ENCODE peak calls at places on chromosomes 6 and 20, in four cellular contexts. J is hepatocyte, I is Calu3, S is transverse colon. N is an unnamed sample.

GRCh38 chr6:104702126-104702841 is 157.4 kb downstream of the HACE1 start:
- DNase-seq in I (no peak), S (no peak), J (no peak), N (no peak)

GRCh38 chr6:110404602-110405001 is 10.8 kb downstream of the DDO start:
- DNase-seq in I (no peak), S (no peak), J (peak), N (no peak)

GRCh38 chr20:57844626-57845596 is 135.1 kb upstream of the PMEPA1 start:
- DNase-seq in S (no peak), I (no peak), J (no peak), N (no peak)

GRCh38 chr6:83417880-83418663 is 12.8 kb downstream of the ME1 start:
- DNase-seq in J (peak), S (no peak), I (peak), N (no peak)

GRCh38 chr20:38167851-38168760 is 3.0 kb upstream of the TGM2 start:
- DNase-seq in I (peak), S (peak), J (peak), N (no peak)

GRCh38 chr6:148177589-148178233 is 164.9 kb upstream of the SASH1 start:
- DNase-seq in I (peak), J (peak), S (peak), N (no peak)

GRCh38 chr6:11202513-11203305 is 29.8 kb downstream of the NEDD9 start:
- DNase-seq in I (peak), J (no peak), S (no peak), N (no peak)

GRCh38 chr6:62707914-62708313 is 421.9 kb upstream of the KHDRBS2 start:
- DNase-seq in I (no peak), J (no peak), S (no peak), N (no peak)

GRCh38 chr20:48184229-48184628 is 398.9 kb upstream of the SULF2 start:
- DNase-seq in I (no peak), J (no peak), S (no peak), N (no peak)

GRCh38 chr6:128950864-128951263 is 67.9 kb downstream of the LAMA2 start:
- DNase-seq in J (no peak), I (no peak), S (no peak), N (no peak)

GRCh38 chr6:3202999-3203696 is 24.3 kb downstream of the TUBB2B start:
- DNase-seq in S (no peak), I (no peak), J (no peak), N (no peak)

GRCh38 chr6:134436281-134436815 is 118.4 kb upstream of the SGK1 start:
- DNase-seq in J (peak), S (peak), I (peak), N (no peak)

GRCh38 chr6:27662770-27663169 is 189.9 kb upstream of the ZNF184 start:
- DNase-seq in S (no peak), J (no peak), I (no peak), N (no peak)

GRCh38 chr20:34875657-34876160 is 703 bp upstream of the ACSS2 start:
- DNase-seq in S (no peak), I (no peak), J (no peak), N (no peak)

GRCh38 chr6:46410330-46410953 is 80.8 kb downstream of the RCAN2 start:
- DNase-seq in S (no peak), J (peak), I (peak), N (no peak)

GRCh38 chr6:168318090-168318489 is 1.5 kb downstream of the DACT2 start:
- DNase-seq in I (no peak), J (no peak), S (no peak), N (no peak)

GRCh38 chr6:133997267-133997666 is 44.2 kb downstream of the TBPL1 start:
- DNase-seq in I (no peak), S (no peak), J (no peak), N (no peak)

GRCh38 chr6:140897804-140898573 is 1234.7 kb upstream of the GJE1 start:
- DNase-seq in I (no peak), S (peak), J (no peak), N (no peak)

GRCh38 chr20:22341508-22341907 is 242.9 kb downstream of the FOXA2 start:
- DNase-seq in J (no peak), I (no peak), S (no peak), N (no peak)

GRCh38 chr6:53815381-53816119 is 20.7 kb downstream of the LRRC1 start:
- DNase-seq in I (no peak), S (no peak), J (no peak), N (no peak)

GRCh38 chr20:64168381-64169088 is 4.3 kb downstream of the MYT1 start:
- DNase-seq in J (no peak), I (no peak), S (no peak), N (peak)

GRCh38 chr20:58209652-58210397 is 18.6 kb downstream of the ANKRD60 start:
- DNase-seq in S (peak), J (peak), I (peak), N (peak)

GRCh38 chr6:144590540-144590939 is 305.4 kb downstream of the UTRN start:
- DNase-seq in S (no peak), J (no peak), I (no peak), N (no peak)

GRCh38 chr20:6469695-6470094 is 297.8 kb upstream of the BMP2 start:
- DNase-seq in S (no peak), J (no peak), I (no peak), N (no peak)

GRCh38 chr6:162203287-162203686 is 524.3 kb downstream of the PRKN start:
- DNase-seq in S (no peak), J (no peak), I (no peak), N (no peak)

GRCh38 chr6:106514281-106514885 is 114.9 kb downstream of the RTN4IP1 start:
- DNase-seq in S (no peak), I (peak), J (no peak), N (no peak)

GRCh38 chr6:43669050-43669921 is 18.3 kb downstream of the MRPS18A start:
- DNase-seq in I (peak), J (peak), S (no peak), N (no peak)

GRCh38 chr6:62516287-62517152 is 230.5 kb upstream of the KHDRBS2 start:
- DNase-seq in J (no peak), I (no peak), S (no peak), N (no peak)

GRCh38 chr6:138493413-138493812 is 5.9 kb downstream of the NHSL1 start:
- DNase-seq in S (no peak), J (peak), I (peak), N (no peak)

GRCh38 chr6:169937389-169938261 is 186.2 kb downstream of the ERMARD start:
- DNase-seq in I (no peak), S (no peak), J (no peak), N (no peak)

GRCh38 chr6:155473741-155474140 is 18.1 kb upstream of the NOX3 start:
- DNase-seq in I (no peak), J (no peak), S (no peak), N (no peak)

GRCh38 chr20:38355161-38356012 is 9.1 kb downstream of the LBP start:
- DNase-seq in J (no peak), I (no peak), S (no peak), N (no peak)

GRCh38 chr6:166514196-166514595 is 72.3 kb downstream of the RAMACL start:
- DNase-seq in S (no peak), I (peak), J (no peak), N (no peak)
- TF ChIP-seq CTCF in S (no peak), I (peak), J (no peak), N (no peak)

GRCh38 chr20:49325981-49326380 is 48.1 kb upstream of the ZNFX1 start:
- DNase-seq in J (no peak), S (no peak), I (no peak), N (no peak)

GRCh38 chr20:49324306-49324705 is 46.4 kb upstream of the ZNFX1 start:
- DNase-seq in I (no peak), J (no peak), S (no peak), N (no peak)

GRCh38 chr20:49320460-49320859 is 42.6 kb upstream of the ZNFX1 start:
- DNase-seq in J (peak), I (peak), S (no peak), N (no peak)

GRCh38 chr20:49319204-49319809 is 41.5 kb upstream of the ZNFX1 start:
- DNase-seq in J (no peak), S (no peak), I (no peak), N (no peak)

DNA sequence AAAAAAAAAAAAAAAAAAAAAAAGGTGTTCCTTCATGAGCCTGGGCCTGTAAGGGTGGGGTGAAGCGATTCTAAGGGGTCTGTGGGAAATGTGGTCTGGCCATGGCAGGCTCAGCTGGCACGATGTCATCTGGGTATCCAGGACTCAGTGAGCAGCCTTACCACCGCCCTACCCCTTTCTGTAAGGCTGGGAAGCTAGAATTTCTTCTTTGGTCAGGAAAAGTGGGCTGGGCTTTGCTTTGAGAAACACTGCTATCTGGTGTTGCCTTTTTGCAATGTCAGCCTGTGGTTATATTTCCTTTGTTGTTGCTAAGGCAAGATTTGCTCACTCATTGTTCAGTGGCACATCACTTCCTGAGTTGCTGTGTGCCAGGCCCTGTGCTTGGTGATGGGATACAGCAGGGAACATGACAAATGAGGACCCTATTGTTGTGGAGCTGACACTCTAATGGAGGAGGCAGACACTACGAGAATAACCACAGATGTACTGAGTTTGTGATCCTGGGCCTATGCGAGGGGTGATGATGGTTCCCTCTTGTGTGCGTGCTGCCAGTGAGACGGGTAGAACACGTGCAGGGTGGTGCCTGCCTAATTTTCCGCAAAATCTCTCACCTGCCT is 45.9 kb upstream of the ZNFX1 start:
- DNase-seq in I (peak), S (no peak), J (peak), N (no peak)
- TF ChIP-seq CTCF in I (no peak), S (no peak), J (peak), N (no peak)

DNA sequence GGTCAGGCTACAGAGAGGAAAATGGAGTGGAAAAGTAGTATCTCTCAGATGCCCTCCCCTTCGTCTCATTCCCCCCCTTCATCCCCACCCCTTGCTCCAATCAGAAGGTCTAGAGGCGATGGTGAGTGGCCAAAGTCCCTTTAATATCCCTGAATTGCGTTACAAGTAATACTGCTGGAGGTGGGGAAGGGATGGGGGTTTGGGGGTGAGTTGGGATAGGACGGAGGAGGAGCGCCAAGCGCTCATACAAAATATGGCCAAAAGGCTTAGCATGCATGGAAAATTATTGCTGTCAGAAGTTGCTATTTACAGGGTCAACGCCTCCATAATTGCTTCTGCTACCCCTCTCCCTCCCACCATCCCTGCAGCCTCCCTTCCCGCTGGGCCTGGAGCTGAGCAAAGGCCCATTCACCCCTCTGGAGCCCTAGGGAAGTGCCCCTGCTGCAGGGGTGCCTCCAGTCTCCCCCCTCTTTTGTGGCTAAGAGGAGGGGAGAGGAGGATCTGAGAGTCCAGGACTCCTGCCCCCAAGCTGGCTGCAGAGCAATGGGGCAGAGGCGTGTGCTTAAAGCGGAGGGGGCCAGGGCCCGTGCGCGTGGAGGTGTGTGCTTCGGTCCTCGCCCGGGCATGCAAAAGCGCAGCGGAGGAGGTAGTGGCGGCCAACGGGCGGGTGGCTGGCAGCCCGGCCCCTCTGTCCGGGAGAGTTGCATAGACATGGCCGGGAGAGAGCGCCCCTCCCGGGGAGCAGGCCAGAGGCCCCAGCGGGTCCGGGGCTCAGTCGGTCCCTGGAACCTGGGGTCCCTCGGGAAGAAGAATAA is 8.7 kb upstream of the SRXN1 start:
- DNase-seq in J (no peak), S (no peak), I (no peak), N (no peak)
- TF ChIP-seq CTCF in J (no peak), S (no peak), I (no peak), N (no peak)

GRCh38 chr20:49207071-49207470 is 12.1 kb upstream of the DDX27 start:
- DNase-seq in I (peak), S (no peak), J (no peak), N (no peak)
- TF ChIP-seq CTCF in I (peak), S (no peak), J (no peak), N (peak)

GRCh38 chr6:39664173-39664572 is 61.0 kb downstream of the KIF6 start:
- DNase-seq in I (no peak), J (no peak), S (no peak), N (no peak)
- TF ChIP-seq CTCF in I (no peak), J (no peak), S (no peak), N (no peak)

GRCh38 chr6:167092672-167093339 is 30.1 kb upstream of the CCR6 start:
- DNase-seq in I (no peak), S (no peak), J (no peak), N (no peak)
- TF ChIP-seq CTCF in I (no peak), S (no peak), J (no peak), N (no peak)

GRCh38 chr6:22906091-22906549 is 336.8 kb downstream of the HDGFL1 start:
- DNase-seq in S (no peak), I (peak), J (peak), N (no peak)
- TF ChIP-seq CTCF in S (no peak), I (peak), J (peak), N (no peak)

DNA sequence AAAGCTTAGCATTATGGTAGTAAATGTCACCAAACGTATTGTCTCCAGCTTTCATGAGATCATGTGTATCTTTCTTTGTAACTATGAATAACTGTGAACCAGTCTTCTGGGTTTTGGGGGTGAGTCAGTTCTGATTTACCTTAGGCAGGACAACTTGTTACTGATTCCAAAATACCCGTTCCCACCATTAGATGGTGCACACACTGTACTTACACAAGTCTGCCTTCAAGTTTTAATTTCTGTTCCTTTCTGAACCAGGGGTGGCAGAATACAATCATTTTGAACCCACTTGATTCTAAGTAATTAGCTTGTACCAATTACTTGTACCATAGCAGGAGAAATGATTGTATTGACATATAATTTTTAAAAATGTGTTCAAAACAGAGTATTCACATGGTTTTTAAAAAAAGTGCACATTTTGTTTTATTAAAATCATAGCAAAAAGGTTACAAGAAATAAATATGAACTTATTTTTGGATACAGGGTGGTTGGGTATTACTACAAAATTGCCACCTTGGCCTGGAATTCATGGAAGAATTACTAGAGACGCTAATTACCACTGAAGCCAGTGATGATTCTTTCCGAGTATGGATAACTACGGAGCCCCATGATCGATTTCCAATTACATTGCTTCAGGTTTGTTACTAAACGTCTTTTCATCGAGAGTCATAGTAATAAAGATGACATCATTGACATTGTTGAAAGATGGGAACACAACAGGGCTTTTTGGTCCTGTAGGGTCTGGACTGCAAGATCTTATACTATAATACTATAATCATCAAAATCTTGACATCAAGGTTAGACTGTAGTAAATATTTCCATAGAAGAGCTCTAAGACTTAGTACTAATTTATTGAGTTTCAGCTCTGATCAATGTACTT is 75.2 kb upstream of the GLP1R start:
- DNase-seq in J (peak), I (peak), S (no peak), N (no peak)
- TF ChIP-seq CTCF in J (peak), I (peak), S (peak), N (peak)